ENCODE peak calls at places on chromosomes 7 and 10, in nine cellular contexts. One of them, this sample, is unnamed.
A peak's percentile ranks its signal among the peaks of the same experiment; 100 is the strongest.

GRCh38 chr10:60429084-60429849 is 39.6 kb upstream of the ANK3 start:
- DNase-seq in SK-N-SH: no peak
- DNase-seq in cerebellar nuclear complex: peak; percentile 85
- DNase-seq in DMS53: no peak
- DNase-seq in non-pigmented ciliary epithelial cell: no peak
- DNase-seq in activated T-helper 1 cell treated with anti-CD3 and anti-CD28 coated beads, Interleukin-2, amount 50 U/mL, for 16 hours: no peak
- DNase-seq in stimulated activated CD4-positive, alpha-beta T cell treated with anti-CD3 and anti-CD28 coated beads, TNF-alpha, amount 100 ng/mL, for 4 hours: no peak
- DNase-seq in fibroblast of mammary gland: peak; percentile 39
- DNase-seq in C1 segment of cervical spinal cord: no peak
- DNase-seq in this sample: no peak

GRCh38 chr7:42747073-42747472 is 164.8 kb downstream of the C7orf25 start:
- DNase-seq in SK-N-SH: no peak
- DNase-seq in cerebellar nuclear complex: no peak
- DNase-seq in DMS53: peak; percentile 61
- DNase-seq in non-pigmented ciliary epithelial cell: no peak
- DNase-seq in activated T-helper 1 cell treated with anti-CD3 and anti-CD28 coated beads, Interleukin-2, amount 50 U/mL, for 16 hours: no peak
- DNase-seq in stimulated activated CD4-positive, alpha-beta T cell treated with anti-CD3 and anti-CD28 coated beads, TNF-alpha, amount 100 ng/mL, for 4 hours: no peak
- DNase-seq in fibroblast of mammary gland: peak; percentile 32
- DNase-seq in C1 segment of cervical spinal cord: no peak
- DNase-seq in this sample: no peak

GRCh38 chr10:79112898-79113431 is 44.2 kb downstream of the ZMIZ1 start:
- DNase-seq in SK-N-SH: peak; percentile 63
- DNase-seq in cerebellar nuclear complex: peak; percentile 54
- DNase-seq in DMS53: no peak
- DNase-seq in non-pigmented ciliary epithelial cell: peak; percentile 56
- DNase-seq in activated T-helper 1 cell treated with anti-CD3 and anti-CD28 coated beads, Interleukin-2, amount 50 U/mL, for 16 hours: no peak
- DNase-seq in stimulated activated CD4-positive, alpha-beta T cell treated with anti-CD3 and anti-CD28 coated beads, TNF-alpha, amount 100 ng/mL, for 4 hours: no peak
- DNase-seq in fibroblast of mammary gland: peak; percentile 90
- DNase-seq in C1 segment of cervical spinal cord: no peak
- DNase-seq in this sample: peak; percentile 88

GRCh38 chr10:100265821-100266485 is 1.5 kb downstream of the CWF19L1 start:
- DNase-seq in SK-N-SH: no peak
- DNase-seq in cerebellar nuclear complex: no peak
- DNase-seq in DMS53: no peak
- DNase-seq in non-pigmented ciliary epithelial cell: no peak
- DNase-seq in activated T-helper 1 cell treated with anti-CD3 and anti-CD28 coated beads, Interleukin-2, amount 50 U/mL, for 16 hours: no peak
- DNase-seq in stimulated activated CD4-positive, alpha-beta T cell treated with anti-CD3 and anti-CD28 coated beads, TNF-alpha, amount 100 ng/mL, for 4 hours: no peak
- DNase-seq in fibroblast of mammary gland: no peak
- DNase-seq in C1 segment of cervical spinal cord: no peak
- DNase-seq in this sample: no peak

GRCh38 chr10:14414901-14415300 is 84.2 kb upstream of the FRMD4A start:
- DNase-seq in SK-N-SH: no peak
- DNase-seq in cerebellar nuclear complex: no peak
- DNase-seq in DMS53: no peak
- DNase-seq in non-pigmented ciliary epithelial cell: no peak
- DNase-seq in activated T-helper 1 cell treated with anti-CD3 and anti-CD28 coated beads, Interleukin-2, amount 50 U/mL, for 16 hours: no peak
- DNase-seq in stimulated activated CD4-positive, alpha-beta T cell treated with anti-CD3 and anti-CD28 coated beads, TNF-alpha, amount 100 ng/mL, for 4 hours: no peak
- DNase-seq in fibroblast of mammary gland: peak; percentile 21
- DNase-seq in C1 segment of cervical spinal cord: no peak
- DNase-seq in this sample: peak; percentile 85

GRCh38 chr7:128122577-128123290 is 91.5 kb upstream of the LRRC4 start:
- DNase-seq in SK-N-SH: no peak
- DNase-seq in cerebellar nuclear complex: no peak
- DNase-seq in DMS53: no peak
- DNase-seq in non-pigmented ciliary epithelial cell: no peak
- DNase-seq in activated T-helper 1 cell treated with anti-CD3 and anti-CD28 coated beads, Interleukin-2, amount 50 U/mL, for 16 hours: no peak
- DNase-seq in stimulated activated CD4-positive, alpha-beta T cell treated with anti-CD3 and anti-CD28 coated beads, TNF-alpha, amount 100 ng/mL, for 4 hours: no peak
- DNase-seq in fibroblast of mammary gland: no peak
- DNase-seq in C1 segment of cervical spinal cord: no peak
- DNase-seq in this sample: no peak

GRCh38 chr10:32983333-32983909 is 25.4 kb upstream of the ITGB1 start:
- DNase-seq in SK-N-SH: peak; percentile 46
- DNase-seq in cerebellar nuclear complex: no peak
- DNase-seq in DMS53: peak; percentile 10
- DNase-seq in non-pigmented ciliary epithelial cell: peak; percentile 90
- DNase-seq in activated T-helper 1 cell treated with anti-CD3 and anti-CD28 coated beads, Interleukin-2, amount 50 U/mL, for 16 hours: no peak
- DNase-seq in stimulated activated CD4-positive, alpha-beta T cell treated with anti-CD3 and anti-CD28 coated beads, TNF-alpha, amount 100 ng/mL, for 4 hours: no peak
- DNase-seq in fibroblast of mammary gland: peak; percentile 97
- DNase-seq in C1 segment of cervical spinal cord: no peak
- DNase-seq in this sample: peak; percentile 97

GRCh38 chr7:22566592-22566991 is 66.6 kb upstream of the STEAP1B start:
- DNase-seq in SK-N-SH: no peak
- DNase-seq in cerebellar nuclear complex: no peak
- DNase-seq in DMS53: peak; percentile 78
- DNase-seq in non-pigmented ciliary epithelial cell: no peak
- DNase-seq in activated T-helper 1 cell treated with anti-CD3 and anti-CD28 coated beads, Interleukin-2, amount 50 U/mL, for 16 hours: no peak
- DNase-seq in stimulated activated CD4-positive, alpha-beta T cell treated with anti-CD3 and anti-CD28 coated beads, TNF-alpha, amount 100 ng/mL, for 4 hours: no peak
- DNase-seq in fibroblast of mammary gland: no peak
- DNase-seq in C1 segment of cervical spinal cord: no peak
- DNase-seq in this sample: no peak

GRCh38 chr7:142859829-142860228 is 5.0 kb downstream of the EPHB6 start:
- DNase-seq in SK-N-SH: no peak
- DNase-seq in cerebellar nuclear complex: no peak
- DNase-seq in DMS53: no peak
- DNase-seq in non-pigmented ciliary epithelial cell: peak; percentile 34
- DNase-seq in activated T-helper 1 cell treated with anti-CD3 and anti-CD28 coated beads, Interleukin-2, amount 50 U/mL, for 16 hours: no peak
- DNase-seq in stimulated activated CD4-positive, alpha-beta T cell treated with anti-CD3 and anti-CD28 coated beads, TNF-alpha, amount 100 ng/mL, for 4 hours: no peak
- DNase-seq in fibroblast of mammary gland: peak; percentile 86
- DNase-seq in C1 segment of cervical spinal cord: no peak
- DNase-seq in this sample: peak; percentile 71

GRCh38 chr10:58291538-58292174 is 22.7 kb downstream of the CISD1 start:
- DNase-seq in SK-N-SH: peak; percentile 56
- DNase-seq in cerebellar nuclear complex: peak; percentile 1
- DNase-seq in DMS53: peak; percentile 83
- DNase-seq in non-pigmented ciliary epithelial cell: no peak
- DNase-seq in activated T-helper 1 cell treated with anti-CD3 and anti-CD28 coated beads, Interleukin-2, amount 50 U/mL, for 16 hours: no peak
- DNase-seq in stimulated activated CD4-positive, alpha-beta T cell treated with anti-CD3 and anti-CD28 coated beads, TNF-alpha, amount 100 ng/mL, for 4 hours: no peak
- DNase-seq in fibroblast of mammary gland: peak; percentile 68
- DNase-seq in C1 segment of cervical spinal cord: no peak
- DNase-seq in this sample: peak; percentile 67

GRCh38 chr7:19178595-19178994 is 33.4 kb upstream of the FERD3L start:
- DNase-seq in SK-N-SH: no peak
- DNase-seq in cerebellar nuclear complex: no peak
- DNase-seq in DMS53: no peak
- DNase-seq in non-pigmented ciliary epithelial cell: no peak
- DNase-seq in activated T-helper 1 cell treated with anti-CD3 and anti-CD28 coated beads, Interleukin-2, amount 50 U/mL, for 16 hours: no peak
- DNase-seq in stimulated activated CD4-positive, alpha-beta T cell treated with anti-CD3 and anti-CD28 coated beads, TNF-alpha, amount 100 ng/mL, for 4 hours: no peak
- DNase-seq in fibroblast of mammary gland: no peak
- DNase-seq in C1 segment of cervical spinal cord: no peak
- DNase-seq in this sample: no peak

GRCh38 chr10:131895116-131895515 is 5.7 kb upstream of the PPP2R2D start:
- DNase-seq in SK-N-SH: no peak
- DNase-seq in cerebellar nuclear complex: no peak
- DNase-seq in DMS53: no peak
- DNase-seq in non-pigmented ciliary epithelial cell: no peak
- DNase-seq in activated T-helper 1 cell treated with anti-CD3 and anti-CD28 coated beads, Interleukin-2, amount 50 U/mL, for 16 hours: no peak
- DNase-seq in stimulated activated CD4-positive, alpha-beta T cell treated with anti-CD3 and anti-CD28 coated beads, TNF-alpha, amount 100 ng/mL, for 4 hours: no peak
- DNase-seq in fibroblast of mammary gland: no peak
- DNase-seq in C1 segment of cervical spinal cord: no peak
- DNase-seq in this sample: no peak

GRCh38 chr10:4450981-4451501 is 375.0 kb upstream of the AKR1E2 start:
- DNase-seq in SK-N-SH: no peak
- DNase-seq in cerebellar nuclear complex: no peak
- DNase-seq in DMS53: no peak
- DNase-seq in non-pigmented ciliary epithelial cell: peak; percentile 40
- DNase-seq in activated T-helper 1 cell treated with anti-CD3 and anti-CD28 coated beads, Interleukin-2, amount 50 U/mL, for 16 hours: no peak
- DNase-seq in stimulated activated CD4-positive, alpha-beta T cell treated with anti-CD3 and anti-CD28 coated beads, TNF-alpha, amount 100 ng/mL, for 4 hours: no peak
- DNase-seq in fibroblast of mammary gland: peak; percentile 97
- DNase-seq in C1 segment of cervical spinal cord: no peak
- DNase-seq in this sample: peak; percentile 89

GRCh38 chr10:413662-414071 is 275.8 kb downstream of the DIP2C start:
- DNase-seq in SK-N-SH: no peak
- DNase-seq in cerebellar nuclear complex: no peak
- DNase-seq in DMS53: no peak
- DNase-seq in non-pigmented ciliary epithelial cell: no peak
- DNase-seq in activated T-helper 1 cell treated with anti-CD3 and anti-CD28 coated beads, Interleukin-2, amount 50 U/mL, for 16 hours: no peak
- DNase-seq in stimulated activated CD4-positive, alpha-beta T cell treated with anti-CD3 and anti-CD28 coated beads, TNF-alpha, amount 100 ng/mL, for 4 hours: no peak
- DNase-seq in fibroblast of mammary gland: no peak
- DNase-seq in C1 segment of cervical spinal cord: no peak
- DNase-seq in this sample: no peak

GRCh38 chr10:50552771-50553535 is 70.8 kb downstream of the SGMS1 start:
- DNase-seq in SK-N-SH: no peak
- DNase-seq in cerebellar nuclear complex: no peak
- DNase-seq in DMS53: peak; percentile 31
- DNase-seq in non-pigmented ciliary epithelial cell: no peak
- DNase-seq in activated T-helper 1 cell treated with anti-CD3 and anti-CD28 coated beads, Interleukin-2, amount 50 U/mL, for 16 hours: no peak
- DNase-seq in stimulated activated CD4-positive, alpha-beta T cell treated with anti-CD3 and anti-CD28 coated beads, TNF-alpha, amount 100 ng/mL, for 4 hours: no peak
- DNase-seq in fibroblast of mammary gland: peak; percentile 22
- DNase-seq in C1 segment of cervical spinal cord: no peak
- DNase-seq in this sample: peak; percentile 49

GRCh38 chr10:17910144-17910789 is 41.5 kb upstream of the SLC39A12 start:
- DNase-seq in SK-N-SH: peak; percentile 38
- DNase-seq in cerebellar nuclear complex: peak; percentile 2
- DNase-seq in DMS53: peak; percentile 88
- DNase-seq in non-pigmented ciliary epithelial cell: peak; percentile 10
- DNase-seq in activated T-helper 1 cell treated with anti-CD3 and anti-CD28 coated beads, Interleukin-2, amount 50 U/mL, for 16 hours: no peak
- DNase-seq in stimulated activated CD4-positive, alpha-beta T cell treated with anti-CD3 and anti-CD28 coated beads, TNF-alpha, amount 100 ng/mL, for 4 hours: no peak
- DNase-seq in fibroblast of mammary gland: peak; percentile 79
- DNase-seq in C1 segment of cervical spinal cord: no peak
- DNase-seq in this sample: peak; percentile 71

GRCh38 chr7:129160161-129160911 is 15.8 kb downstream of the TSPAN33 start:
- DNase-seq in SK-N-SH: peak; percentile 85
- DNase-seq in cerebellar nuclear complex: no peak
- DNase-seq in DMS53: peak; percentile 80
- DNase-seq in non-pigmented ciliary epithelial cell: no peak
- DNase-seq in activated T-helper 1 cell treated with anti-CD3 and anti-CD28 coated beads, Interleukin-2, amount 50 U/mL, for 16 hours: no peak
- DNase-seq in stimulated activated CD4-positive, alpha-beta T cell treated with anti-CD3 and anti-CD28 coated beads, TNF-alpha, amount 100 ng/mL, for 4 hours: no peak
- DNase-seq in fibroblast of mammary gland: no peak
- DNase-seq in C1 segment of cervical spinal cord: no peak
- DNase-seq in this sample: no peak

GRCh38 chr7:80699656-80700318 is 61.3 kb downstream of the CD36 start:
- DNase-seq in SK-N-SH: no peak
- DNase-seq in cerebellar nuclear complex: no peak
- DNase-seq in DMS53: no peak
- DNase-seq in non-pigmented ciliary epithelial cell: no peak
- DNase-seq in activated T-helper 1 cell treated with anti-CD3 and anti-CD28 coated beads, Interleukin-2, amount 50 U/mL, for 16 hours: no peak
- DNase-seq in stimulated activated CD4-positive, alpha-beta T cell treated with anti-CD3 and anti-CD28 coated beads, TNF-alpha, amount 100 ng/mL, for 4 hours: no peak
- DNase-seq in fibroblast of mammary gland: peak; percentile 45
- DNase-seq in C1 segment of cervical spinal cord: no peak
- DNase-seq in this sample: peak; percentile 53

GRCh38 chr10:49519717-49520116 is 19.2 kb downstream of the ERCC6 start:
- DNase-seq in SK-N-SH: no peak
- DNase-seq in cerebellar nuclear complex: no peak
- DNase-seq in DMS53: no peak
- DNase-seq in non-pigmented ciliary epithelial cell: no peak
- DNase-seq in activated T-helper 1 cell treated with anti-CD3 and anti-CD28 coated beads, Interleukin-2, amount 50 U/mL, for 16 hours: no peak
- DNase-seq in stimulated activated CD4-positive, alpha-beta T cell treated with anti-CD3 and anti-CD28 coated beads, TNF-alpha, amount 100 ng/mL, for 4 hours: no peak
- DNase-seq in fibroblast of mammary gland: no peak
- DNase-seq in C1 segment of cervical spinal cord: no peak
- DNase-seq in this sample: no peak

GRCh38 chr7:79529896-79530235 is 76.4 kb upstream of the MAGI2 start:
- DNase-seq in SK-N-SH: no peak
- DNase-seq in cerebellar nuclear complex: no peak
- DNase-seq in DMS53: no peak
- DNase-seq in non-pigmented ciliary epithelial cell: no peak
- DNase-seq in activated T-helper 1 cell treated with anti-CD3 and anti-CD28 coated beads, Interleukin-2, amount 50 U/mL, for 16 hours: no peak
- DNase-seq in stimulated activated CD4-positive, alpha-beta T cell treated with anti-CD3 and anti-CD28 coated beads, TNF-alpha, amount 100 ng/mL, for 4 hours: no peak
- DNase-seq in fibroblast of mammary gland: peak; percentile 11
- DNase-seq in C1 segment of cervical spinal cord: no peak
- DNase-seq in this sample: peak; percentile 50

GRCh38 chr10:112435013-112435619 is 11.6 kb downstream of the ZDHHC6 start:
- DNase-seq in SK-N-SH: no peak
- DNase-seq in cerebellar nuclear complex: no peak
- DNase-seq in DMS53: peak; percentile 71
- DNase-seq in non-pigmented ciliary epithelial cell: no peak
- DNase-seq in activated T-helper 1 cell treated with anti-CD3 and anti-CD28 coated beads, Interleukin-2, amount 50 U/mL, for 16 hours: no peak
- DNase-seq in stimulated activated CD4-positive, alpha-beta T cell treated with anti-CD3 and anti-CD28 coated beads, TNF-alpha, amount 100 ng/mL, for 4 hours: no peak
- DNase-seq in fibroblast of mammary gland: peak; percentile 65
- DNase-seq in C1 segment of cervical spinal cord: no peak
- DNase-seq in this sample: peak; percentile 47

GRCh38 chr7:126656165-126656564 is 596.6 kb downstream of the GRM8 start:
- DNase-seq in SK-N-SH: no peak
- DNase-seq in cerebellar nuclear complex: no peak
- DNase-seq in DMS53: no peak
- DNase-seq in non-pigmented ciliary epithelial cell: no peak
- DNase-seq in activated T-helper 1 cell treated with anti-CD3 and anti-CD28 coated beads, Interleukin-2, amount 50 U/mL, for 16 hours: no peak
- DNase-seq in stimulated activated CD4-positive, alpha-beta T cell treated with anti-CD3 and anti-CD28 coated beads, TNF-alpha, amount 100 ng/mL, for 4 hours: no peak
- DNase-seq in fibroblast of mammary gland: no peak
- DNase-seq in C1 segment of cervical spinal cord: no peak
- DNase-seq in this sample: no peak

This sample was measured in EH.